ENCODE peak calls at places on chromosome 6, in six cellular contexts. One of them, this sample, is unnamed.

GRCh38 chr6:8193541-8193940 is 91.2 kb upstream of the EEF1E1 start:
- DNase-seq in GM04503: no peak
- DNase-seq in M059J: peak; percentile 58
- DNase-seq in GM04504: no peak
- DNase-seq in activated B cell treated with CpG ODN at 0.5 μM for 24 hours: no peak
- DNase-seq in left ventricle myocardium inferior: no peak
- DNase-seq in this sample: no peak

GRCh38 chr6:139308284-139308916 is 16.6 kb upstream of the TXLNB start:
- DNase-seq in left ventricle myocardium inferior: no peak
- DNase-seq in activated B cell treated with CpG ODN at 0.5 μM for 24 hours: no peak
- DNase-seq in M059J: peak; percentile 24
- DNase-seq in GM04503: no peak
- DNase-seq in GM04504: no peak
- DNase-seq in this sample: no peak

GRCh38 chr6:30570263-30570662 is 979 bp upstream of the ABCF1 start:
- DNase-seq in activated B cell treated with CpG ODN at 0.5 μM for 24 hours: no peak
- DNase-seq in M059J: no peak
- DNase-seq in left ventricle myocardium inferior: no peak
- DNase-seq in GM04503: no peak
- DNase-seq in GM04504: no peak
- DNase-seq in this sample: no peak

GRCh38 chr6:66926060-66926459 is 1219.0 kb upstream of the EYS start:
- DNase-seq in M059J: peak; percentile 42
- DNase-seq in GM04504: no peak
- DNase-seq in left ventricle myocardium inferior: no peak
- DNase-seq in GM04503: no peak
- DNase-seq in activated B cell treated with CpG ODN at 0.5 μM for 24 hours: no peak
- DNase-seq in this sample: no peak

GRCh38 chr6:10414766-10415592 is at the start of gene TFAP2A:
- DNase-seq in left ventricle myocardium inferior: no peak
- DNase-seq in GM04503: no peak
- DNase-seq in M059J: peak; percentile 91
- DNase-seq in activated B cell treated with CpG ODN at 0.5 μM for 24 hours: no peak
- DNase-seq in GM04504: no peak
- DNase-seq in this sample: no peak

GRCh38 chr6:36853325-36853724 is 14.1 kb upstream of the CPNE5 start:
- DNase-seq in activated B cell treated with CpG ODN at 0.5 μM for 24 hours: no peak
- DNase-seq in M059J: peak; percentile 98
- DNase-seq in GM04503: peak; percentile 91
- DNase-seq in GM04504: peak; percentile 80
- DNase-seq in left ventricle myocardium inferior: no peak
- DNase-seq in this sample: peak; percentile 71

GRCh38 chr6:166626177-166627038 is 643 bp downstream of the RPS6KA2 start:
- DNase-seq in M059J: peak; percentile 15
- DNase-seq in left ventricle myocardium inferior: no peak
- DNase-seq in GM04504: no peak
- DNase-seq in activated B cell treated with CpG ODN at 0.5 μM for 24 hours: peak; percentile 38
- DNase-seq in GM04503: no peak
- DNase-seq in this sample: no peak

GRCh38 chr6:107641500-107641931 is 151.6 kb downstream of the SOBP start:
- DNase-seq in GM04503: no peak
- DNase-seq in M059J: peak; percentile 76
- DNase-seq in activated B cell treated with CpG ODN at 0.5 μM for 24 hours: no peak
- DNase-seq in GM04504: no peak
- DNase-seq in left ventricle myocardium inferior: peak; percentile 69
- DNase-seq in this sample: no peak

GRCh38 chr6:116118608-116119007 is 7.3 kb downstream of the COL10A1 start:
- DNase-seq in GM04504: peak; percentile 32
- DNase-seq in activated B cell treated with CpG ODN at 0.5 μM for 24 hours: no peak
- DNase-seq in GM04503: no peak
- DNase-seq in M059J: peak; percentile 79
- DNase-seq in left ventricle myocardium inferior: no peak
- DNase-seq in this sample: no peak

GRCh38 chr6:108714012-108714773 is 134.0 kb upstream of the ARMC2 start:
- DNase-seq in left ventricle myocardium inferior: no peak
- DNase-seq in M059J: no peak
- DNase-seq in activated B cell treated with CpG ODN at 0.5 μM for 24 hours: no peak
- DNase-seq in GM04503: peak; percentile 64
- DNase-seq in GM04504: peak; percentile 66
- DNase-seq in this sample: no peak

GRCh38 chr6:14645221-14645620 is 527.6 kb downstream of the CD83 start:
- DNase-seq in M059J: no peak
- DNase-seq in left ventricle myocardium inferior: no peak
- DNase-seq in GM04503: no peak
- DNase-seq in activated B cell treated with CpG ODN at 0.5 μM for 24 hours: no peak
- DNase-seq in GM04504: no peak
- DNase-seq in this sample: no peak

GRCh38 chr6:35224720-35225119 is 11.0 kb downstream of the SCUBE3 start:
- DNase-seq in M059J: no peak
- DNase-seq in left ventricle myocardium inferior: no peak
- DNase-seq in GM04504: no peak
- DNase-seq in activated B cell treated with CpG ODN at 0.5 μM for 24 hours: no peak
- DNase-seq in GM04503: no peak
- DNase-seq in this sample: no peak

GRCh38 chr6:145453376-145453775 is 281.9 kb downstream of the EPM2A start:
- DNase-seq in GM04504: no peak
- DNase-seq in activated B cell treated with CpG ODN at 0.5 μM for 24 hours: no peak
- DNase-seq in M059J: peak; percentile 16
- DNase-seq in left ventricle myocardium inferior: no peak
- DNase-seq in GM04503: no peak
- DNase-seq in this sample: no peak

GRCh38 chr6:90109141-90109540 is 187.5 kb downstream of the BACH2 start:
- DNase-seq in left ventricle myocardium inferior: no peak
- DNase-seq in M059J: no peak
- DNase-seq in GM04504: no peak
- DNase-seq in GM04503: no peak
- DNase-seq in activated B cell treated with CpG ODN at 0.5 μM for 24 hours: no peak
- DNase-seq in this sample: no peak

GRCh38 chr6:38391909-38392614 is 247.7 kb downstream of the BTBD9 start:
- DNase-seq in GM04504: no peak
- DNase-seq in left ventricle myocardium inferior: no peak
- DNase-seq in GM04503: no peak
- DNase-seq in M059J: peak; percentile 68
- DNase-seq in activated B cell treated with CpG ODN at 0.5 μM for 24 hours: no peak
- DNase-seq in this sample: no peak

GRCh38 chr6:14380421-14380820 is 262.8 kb downstream of the CD83 start:
- DNase-seq in GM04504: no peak
- DNase-seq in GM04503: no peak
- DNase-seq in left ventricle myocardium inferior: no peak
- DNase-seq in activated B cell treated with CpG ODN at 0.5 μM for 24 hours: no peak
- DNase-seq in M059J: peak; percentile 18
- DNase-seq in this sample: no peak

GRCh38 chr6:154937306-154938244 is 57.5 kb upstream of the TIAM2 start:
- DNase-seq in activated B cell treated with CpG ODN at 0.5 μM for 24 hours: no peak
- DNase-seq in left ventricle myocardium inferior: no peak
- DNase-seq in M059J: no peak
- DNase-seq in GM04503: no peak
- DNase-seq in GM04504: no peak
- DNase-seq in this sample: no peak

This sample was measured in AG09319.